ENCODE peak calls at places on chromosomes 12 and 14, in five cellular contexts. K, R, N, W and L are unnamed samples.

GRCh38 chr14:49962616-49963015 is 69.7 kb downstream of the ARF6 start:
- DNase-seq in K (no peak), R (no peak), N (peak), W (no peak), L (no peak)

GRCh38 chr12:108939594-108939993 is 59.7 kb downstream of the DAO start:
- DNase-seq in K (peak), R (peak), N (peak), W (peak), L (no peak)

GRCh38 chr12:102508052-102508451 is 27.7 kb upstream of the IGF1 start:
- DNase-seq in K (no peak), R (no peak), N (no peak), W (no peak), L (no peak)

GRCh38 chr12:117090816-117091711 is 8.2 kb downstream of the TESC start:
- DNase-seq in K (no peak), R (no peak), N (no peak), W (no peak), L (no peak)

GRCh38 chr12:2876431-2877046 is 435 bp downstream of the FOXM1 start:
- DNase-seq in K (no peak), R (no peak), N (peak), W (no peak), L (peak)

GRCh38 chr12:130765186-130765659 is 49.1 kb upstream of the RIMBP2 start:
- DNase-seq in K (peak), R (peak), N (peak), W (peak), L (peak)

GRCh38 chr12:120468846-120469449 is 600 bp downstream of the SRSF9 start:
- DNase-seq in K (peak), R (no peak), N (peak), W (no peak), L (peak)

GRCh38 chr12:89783321-89784060 is 74.9 kb upstream of the ATP2B1 start:
- DNase-seq in K (peak), R (peak), N (peak), W (no peak), L (peak)

GRCh38 chr14:66249544-66249943 is 236.6 kb upstream of the CCDC196 start:
- DNase-seq in K (no peak), R (no peak), N (no peak), W (no peak), L (no peak)

DNA sequence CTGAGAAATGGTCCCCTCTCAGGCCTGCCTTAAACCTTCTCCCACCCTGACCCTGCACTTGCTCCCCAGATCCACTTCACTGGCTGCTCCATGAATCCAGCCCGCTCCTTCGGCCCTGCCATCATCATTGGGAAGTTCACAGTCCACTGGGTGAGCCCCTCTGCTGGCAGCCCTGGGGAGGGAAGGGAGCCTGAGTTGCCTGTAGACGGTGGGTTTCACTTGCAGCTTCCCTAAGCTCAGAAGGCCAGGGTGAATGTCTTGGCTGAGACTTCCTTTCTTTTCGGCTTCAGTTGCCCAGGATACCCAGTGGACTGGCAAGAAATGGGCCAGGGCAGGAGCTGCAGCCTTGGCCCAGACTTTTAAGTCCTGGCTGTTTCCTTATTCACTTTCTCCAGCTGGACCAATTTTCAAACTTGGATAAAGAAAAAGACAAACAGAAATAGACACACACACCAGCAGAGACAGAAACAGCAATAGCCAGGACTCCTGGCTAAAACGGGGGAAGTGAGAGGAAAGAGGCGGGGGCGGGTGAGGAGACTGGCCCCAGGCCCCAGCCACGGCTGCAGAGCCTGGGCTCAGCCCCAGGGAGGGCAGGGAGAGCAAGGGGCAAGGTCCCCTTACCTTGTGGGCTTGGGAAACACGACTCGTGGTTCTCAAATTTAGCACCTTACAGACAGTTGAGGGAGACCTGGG is 2.1 kb downstream of the AQP6 start:
- DNase-seq in K (no peak), R (no peak), N (no peak), W (no peak), L (no peak)
- H3K4me3 ChIP-seq in K (no peak), R (no peak), N (no peak), W (no peak), L (no peak)

GRCh38 chr12:24997496-24997895 is 48.6 kb upstream of the BCAT1 start:
- DNase-seq in K (no peak), R (peak), N (no peak), W (no peak), L (peak)
- H3K9ac ChIP-seq in K (no peak), R (peak), N (peak), W (no peak), L (no peak)

DNA sequence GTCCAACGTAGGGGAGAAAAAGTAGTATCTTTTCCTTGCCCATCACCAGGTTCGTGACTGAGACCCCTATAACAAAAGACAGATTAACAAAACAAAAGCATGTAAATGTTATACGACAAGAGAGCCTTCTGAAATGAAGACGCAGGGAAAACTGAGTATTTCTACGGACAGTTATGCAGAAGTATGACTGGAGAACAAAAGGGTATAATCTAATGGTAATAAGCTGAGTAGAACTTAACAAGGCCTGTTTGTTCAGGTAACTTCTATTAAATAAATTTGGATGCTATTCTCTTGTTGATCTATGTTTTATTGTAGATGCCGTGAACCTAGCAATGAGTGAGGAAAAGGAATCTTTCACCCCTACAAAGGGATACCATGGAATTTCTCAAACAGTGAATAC is 3.0 kb upstream of the CLEC7A start:
- DNase-seq in K (no peak), R (no peak), N (no peak), W (no peak), L (no peak)
- H3K4me3 ChIP-seq in K (no peak), R (no peak), N (no peak), W (no peak), L (no peak)

GRCh38 chr12:56159482-56160105 is 1.4 kb downstream of the MYL6 start:
- DNase-seq in K (no peak), R (no peak), N (no peak), W (no peak), L (no peak)

GRCh38 chr12:56162468-56163290 is 4.5 kb downstream of the MYL6 start:
- DNase-seq in K (no peak), R (no peak), N (no peak), W (no peak), L (no peak)

GRCh38 chr12:56160160-56160763 is 2.1 kb downstream of the MYL6 start:
- DNase-seq in K (peak), R (no peak), N (no peak), W (no peak), L (no peak)

GRCh38 chr12:56161677-56162351 is 3.7 kb downstream of the MYL6 start:
- DNase-seq in K (no peak), R (no peak), N (no peak), W (no peak), L (no peak)

DNA sequence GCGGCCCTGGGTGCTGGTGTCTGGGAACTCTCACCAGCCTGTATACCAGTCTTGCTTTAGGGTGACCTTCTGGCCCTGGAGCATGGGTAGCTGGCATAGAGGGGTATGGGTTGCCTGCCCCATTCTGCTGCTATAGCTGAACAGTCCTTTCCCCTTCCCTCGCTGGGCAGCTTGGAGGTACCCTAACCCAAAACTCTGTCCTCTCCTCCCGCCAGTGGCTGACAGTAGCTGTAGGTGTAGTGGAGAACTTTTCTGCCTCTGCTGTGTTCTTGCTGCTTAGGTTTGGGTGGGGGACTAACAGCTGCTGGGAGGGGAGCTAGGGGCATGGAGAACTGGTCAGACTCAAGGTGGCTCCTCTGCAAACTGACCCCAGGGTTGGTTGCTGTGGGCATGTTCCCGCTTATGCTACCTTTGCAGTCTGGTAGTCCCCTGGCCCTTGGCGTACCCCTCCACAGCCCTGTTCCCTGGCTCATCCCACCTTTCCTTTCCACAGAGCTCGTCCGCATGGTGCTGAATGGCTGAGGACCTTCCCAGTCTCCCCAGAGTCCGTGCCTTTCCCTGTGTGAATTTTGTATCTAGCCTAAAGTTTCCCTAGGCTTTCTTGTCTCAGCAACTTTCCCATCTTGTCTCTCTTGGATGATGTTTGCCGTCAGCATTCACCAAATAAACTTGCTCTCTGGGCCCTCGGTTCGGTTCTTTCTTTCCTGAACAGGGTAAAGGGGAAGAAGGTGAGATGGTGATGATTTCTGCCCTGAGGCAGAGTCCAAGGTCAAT is 2.9 kb downstream of the MYL6 start:
- DNase-seq in K (no peak), R (no peak), N (no peak), W (no peak), L (no peak)
- H3K9ac ChIP-seq in K (peak), R (peak), N (peak), W (no peak), L (peak)

DNA sequence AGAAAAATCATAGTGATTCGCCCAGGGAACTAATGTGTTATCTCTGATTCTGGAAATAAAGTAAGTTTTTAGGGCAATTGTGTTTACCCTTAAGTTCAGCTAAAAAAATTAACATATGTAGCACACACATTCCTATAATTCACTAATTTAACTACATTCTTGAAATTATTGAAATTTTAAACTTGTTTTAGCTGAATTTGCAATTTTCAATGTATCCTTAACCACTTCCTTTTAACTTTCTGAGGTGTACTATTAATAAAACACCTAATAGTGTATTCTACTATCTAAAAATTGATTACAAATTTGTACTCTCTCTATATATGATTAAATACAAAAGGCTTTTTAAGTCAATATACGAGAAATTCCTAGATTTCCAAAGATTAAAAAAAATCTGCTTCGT is 2.2 kb downstream of the KLHL28 start:
- DNase-seq in K (no peak), R (no peak), N (no peak), W (no peak), L (no peak)
- H3K4me3 ChIP-seq in K (no peak), R (peak), N (peak), W (no peak), L (peak)

DNA sequence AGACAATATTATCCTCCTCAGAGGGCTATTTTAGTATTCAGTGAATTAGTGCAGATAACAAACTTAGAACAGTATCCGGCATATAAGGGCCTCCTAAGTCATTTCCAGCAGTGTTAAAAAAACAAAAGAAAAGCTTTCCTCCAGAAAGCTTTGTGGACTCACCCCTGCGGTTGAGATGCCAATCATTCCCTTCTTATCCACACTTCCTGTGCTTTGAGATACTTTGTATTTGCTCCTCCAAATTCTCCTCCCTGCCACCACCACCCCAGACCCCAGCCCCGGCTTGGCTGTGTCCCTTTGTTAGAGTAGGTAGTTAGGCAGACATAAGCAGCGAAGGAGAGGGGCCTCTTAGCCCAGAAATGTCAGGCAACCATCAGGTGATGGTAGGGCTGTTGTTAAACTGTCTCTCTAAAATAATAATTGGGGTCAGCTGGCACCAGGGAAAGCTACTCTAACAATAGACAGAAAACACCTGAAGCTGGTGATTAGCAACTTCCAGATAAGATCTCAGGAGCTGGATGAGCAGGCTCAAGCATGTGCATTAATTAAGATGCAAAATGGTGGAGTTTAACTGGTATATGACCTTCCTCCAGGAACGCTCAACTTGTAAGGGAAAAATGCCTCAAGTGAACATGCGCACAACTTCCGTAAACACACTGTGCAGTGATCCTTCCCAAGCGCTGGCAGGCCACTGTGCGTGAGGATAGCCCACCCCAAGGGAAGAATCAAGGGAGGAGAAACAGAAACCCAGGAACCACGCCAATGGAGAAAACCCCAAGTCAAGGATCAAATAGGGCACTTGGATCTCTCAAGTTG is 152.1 kb upstream of the EEA1 start:
- DNase-seq in K (peak), R (peak), N (no peak), W (no peak), L (peak)
- H3K9ac ChIP-seq in K (no peak), R (no peak), N (no peak), W (no peak), L (no peak)